ENCODE peak calls at places on chromosome 9, in ten cellular contexts. C, L, W, E, D, N, T, P, R and Z are unnamed samples.
A peak's percentile ranks its signal among the peaks of the same experiment; 100 is the strongest.

GRCh38 chr9:113568481-113569321 is 105.2 kb downstream of the RGS3 start:
- DNase-seq in C (peak; percentile 70), L (peak; percentile 47), W (no peak), E (no peak), D (no peak), N (no peak), T (no peak), P (no peak), R (no peak), Z (no peak)

GRCh38 chr9:39108145-39108544 is 179.8 kb downstream of the CNTNAP3 start:
- DNase-seq in C (no peak), L (no peak), W (no peak), E (no peak), D (no peak), N (no peak), T (no peak), P (no peak), R (no peak), Z (no peak)

GRCh38 chr9:128555180-128555721 is 2.9 kb downstream of the SPTAN1 start:
- DNase-seq in C (no peak), L (peak; percentile 74), W (no peak), E (no peak), D (peak; percentile 30), N (no peak), T (peak; percentile 58), P (peak; percentile 93), R (peak; percentile 76), Z (peak; percentile 23)

GRCh38 chr9:126126807-126127206 is 199.8 kb upstream of the MVB12B start:
- DNase-seq in C (no peak), L (no peak), W (no peak), E (no peak), D (no peak), N (no peak), T (no peak), P (no peak), R (no peak), Z (no peak)

GRCh38 chr9:78857371-78858225 is 560.7 kb downstream of the PSAT1 start:
- DNase-seq in C (no peak), L (no peak), W (no peak), E (no peak), D (no peak), N (no peak), T (no peak), P (no peak), R (no peak), Z (peak; percentile 74)

GRCh38 chr9:124239249-124240073 is 18.3 kb upstream of the NEK6 start:
- DNase-seq in C (no peak), L (no peak), W (no peak), E (no peak), D (no peak), N (peak; percentile 60), T (no peak), P (no peak), R (no peak), Z (no peak)

GRCh38 chr9:6106576-6107339 is 91.3 kb upstream of the RANBP6 start:
- DNase-seq in C (no peak), L (no peak), W (no peak), E (no peak), D (peak; percentile 43), N (peak; percentile 50), T (peak; percentile 71), P (no peak), R (peak; percentile 73), Z (peak; percentile 8)

GRCh38 chr9:69801994-69802393 is 18.6 kb upstream of the CFAP95 start:
- DNase-seq in C (no peak), L (no peak), W (no peak), E (no peak), D (no peak), N (no peak), T (peak; percentile 24), P (no peak), R (no peak), Z (no peak)

GRCh38 chr9:6160579-6160978 is 55.0 kb upstream of the IL33 start:
- DNase-seq in C (no peak), L (no peak), W (no peak), E (no peak), D (no peak), N (no peak), T (no peak), P (no peak), R (no peak), Z (no peak)

GRCh38 chr9:123972618-123973017 is 39.0 kb upstream of the LHX2 start:
- DNase-seq in C (no peak), L (no peak), W (no peak), E (no peak), D (no peak), N (no peak), T (no peak), P (no peak), R (no peak), Z (no peak)